ENCODE peak calls at places on chromosomes 16 and 17, in six cellular contexts. I, O, N, Y, H and K are unnamed samples. For H3K4me1, the result is how much of the 10 kb centered on the place peaks cover.

GRCh38 chr16:90057738-90058173 is 19.4 kb downstream of the PRDM7 start:
- DNase-seq in N (no peak), O (peak), Y (no peak), H (no peak), I (no peak), K (no peak)

GRCh38 chr16:50265260-50265659 is 1.1 kb upstream of the ADCY7 start:
- DNase-seq in Y (no peak), N (no peak), I (no peak), O (peak), H (no peak), K (no peak)

GRCh38 chr17:1707107-1707506 is 3.1 kb downstream of the TLCD2 start:
- DNase-seq in Y (no peak), I (no peak), O (no peak), N (no peak), H (no peak), K (no peak)

GRCh38 chr16:58041628-58041955 is 16.0 kb downstream of the MMP15 start:
- DNase-seq in I (no peak), Y (no peak), N (peak), H (no peak), O (no peak), K (no peak)

GRCh38 chr17:71709974-71710373 is 410.8 kb upstream of the SOX9 start:
- DNase-seq in N (no peak), H (no peak), Y (no peak), I (no peak), O (no peak), K (no peak)

GRCh38 chr16:48997946-48998345 is 283.7 kb downstream of the CBLN1 start:
- DNase-seq in N (no peak), O (no peak), H (no peak), Y (no peak), I (no peak), K (no peak)

GRCh38 chr17:66412857-66413563 is 110.6 kb downstream of the PRKCA start:
- DNase-seq in N (no peak), O (no peak), H (no peak), Y (no peak), I (no peak), K (no peak)

GRCh38 chr16:47204736-47205499 is 61.2 kb upstream of the NETO2 start:
- DNase-seq in O (no peak), N (no peak), I (no peak), Y (no peak), H (no peak), K (no peak)

GRCh38 chr17:61476476-61477203 is 24.4 kb downstream of the TBX4 start:
- DNase-seq in H (no peak), Y (no peak), O (no peak), I (no peak), N (no peak), K (no peak)

GRCh38 chr16:85751665-85752501 is 987 bp upstream of the C16orf74 start:
- DNase-seq in H (no peak), I (no peak), O (no peak), N (no peak), Y (no peak), K (no peak)

GRCh38 chr17:20123209-20123608 is 114.0 kb downstream of the SPECC1 start:
- DNase-seq in Y (no peak), I (no peak), H (no peak), N (no peak), O (no peak), K (no peak)

GRCh38 chr17:12911241-12911640 is 106.6 kb downstream of the ELAC2 start:
- DNase-seq in N (no peak), H (no peak), O (no peak), I (no peak), Y (no peak), K (no peak)

DNA sequence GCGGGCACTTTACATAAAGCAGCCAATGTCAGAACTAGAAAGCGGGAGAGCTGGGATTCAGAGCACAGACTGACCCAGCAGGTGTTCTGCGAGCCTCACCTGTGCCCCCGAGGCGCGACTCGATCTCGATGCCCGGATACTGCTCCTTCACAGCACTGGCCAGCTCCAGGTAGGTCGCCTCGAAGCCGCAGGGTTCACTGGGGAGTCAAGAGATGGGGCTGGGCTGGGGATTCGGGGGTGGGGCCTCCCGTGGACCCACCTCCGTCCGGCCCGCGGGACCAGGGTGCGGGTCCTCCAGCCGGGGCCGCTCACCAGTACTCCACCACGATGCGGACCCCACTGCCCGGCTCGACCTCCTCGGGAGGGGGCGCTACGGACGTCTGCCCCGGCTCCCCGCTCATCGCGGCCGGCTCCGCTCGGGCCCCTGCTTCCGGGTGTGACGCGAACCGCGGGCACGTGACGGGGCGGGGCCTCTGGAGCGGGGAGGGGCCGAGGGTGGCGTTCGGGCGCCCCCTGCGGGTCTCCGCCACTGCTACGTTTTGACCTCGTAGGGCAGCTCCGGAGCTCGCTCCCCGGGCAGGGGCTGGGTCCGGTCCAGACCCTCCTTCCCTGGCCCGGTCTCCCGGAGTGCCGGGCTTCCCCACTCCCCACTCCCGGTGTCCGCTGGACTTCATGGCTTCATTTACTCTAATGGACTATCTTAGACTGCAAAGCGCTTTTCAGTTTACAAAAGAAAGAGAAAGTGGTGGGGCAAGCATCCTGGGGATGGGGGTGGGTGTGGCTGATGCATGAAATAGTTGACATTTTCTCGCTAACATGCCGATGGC is at the start of gene MIEN1:
- DNase-seq in Y (peak), O (peak), I (peak), H (peak), N (peak), K (peak)
- TF ChIP-seq POLR2A in Y (peak), O (peak), I (peak), H (peak), N (peak), K (peak)

GRCh38 chr17:38602453-38602852 is 3.3 kb downstream of the SRCIN1 start:
- DNase-seq in O (no peak), Y (no peak), N (no peak), H (no peak), I (no peak), K (no peak)

GRCh38 chr17:38603786-38604478 is 1.8 kb downstream of the SRCIN1 start:
- DNase-seq in I (no peak), O (no peak), N (no peak), H (no peak), Y (no peak), K (no peak)

GRCh38 chr17:38601539-38602351 is 4.0 kb downstream of the SRCIN1 start:
- DNase-seq in Y (no peak), N (no peak), O (no peak), I (no peak), H (no peak), K (no peak)

GRCh38 chr17:38604479-38605229 is 1.1 kb downstream of the SRCIN1 start:
- DNase-seq in Y (no peak), H (no peak), I (no peak), O (no peak), N (peak), K (no peak)

GRCh38 chr17:38602862-38603785 is 2.6 kb downstream of the SRCIN1 start:
- DNase-seq in N (no peak), H (no peak), O (no peak), Y (no peak), I (no peak), K (no peak)
- H3K4me1 ChIP-seq in N (under half), H (under half), O (under half), Y (under half), I (under half), K (under half)

GRCh38 chr16:1964506-1965471 is at the start of gene RPS2:
- DNase-seq in I (peak), Y (peak), O (peak), H (peak), N (peak), K (peak)

GRCh38 chr16:1971678-1972489 is at the start of gene TBL3:
- DNase-seq in H (peak), N (peak), Y (peak), I (peak), O (peak), K (peak)

GRCh38 chr16:1965610-1966009 is 984 bp upstream of the RPS2 start:
- DNase-seq in Y (no peak), H (no peak), O (no peak), N (no peak), I (no peak), K (no peak)

GRCh38 chr16:1966460-1966859 is at the start of gene RNF151:
- DNase-seq in O (no peak), N (no peak), Y (no peak), H (no peak), I (no peak), K (no peak)

GRCh38 chr16:1968146-1968953 is 1.7 kb downstream of the RNF151 start:
- DNase-seq in I (no peak), O (no peak), N (peak), Y (no peak), H (no peak), K (no peak)
- H3K4me3 ChIP-seq in I (no peak), O (no peak), N (no peak), Y (no peak), H (no peak), K (no peak)

DNA sequence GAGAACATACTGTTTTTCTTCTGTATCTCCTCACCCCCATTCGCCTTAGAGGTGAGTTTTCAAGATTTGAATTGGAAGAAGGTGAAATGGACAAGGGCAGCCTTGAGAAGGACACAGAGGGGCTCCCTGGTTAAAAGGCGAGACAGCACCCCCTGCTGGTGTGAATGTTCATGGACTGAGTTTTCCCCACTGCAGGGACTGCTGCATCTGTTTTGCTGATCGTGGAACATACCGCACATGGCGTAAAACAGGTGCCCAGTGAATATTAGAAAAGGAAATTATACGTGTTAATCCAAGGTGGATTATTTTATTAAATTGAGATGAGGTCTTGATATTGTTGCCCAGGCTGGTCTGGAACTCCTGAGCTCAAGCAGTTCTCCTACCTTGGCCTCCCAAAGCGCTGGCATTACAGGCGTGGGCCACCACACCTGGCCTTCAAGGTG is 54.5 kb downstream of the NDE1 start:
- DNase-seq in Y (peak), H (peak), O (peak), I (no peak), N (no peak), K (peak)
- TF ChIP-seq POLR2A in Y (no peak), H (no peak), O (no peak), I (no peak), N (no peak), K (no peak)

GRCh38 chr17:35868791-35869190 is at the start of gene HEATR9:
- DNase-seq in N (no peak), Y (no peak), I (no peak), O (no peak), H (no peak), K (no peak)

GRCh38 chr17:35872581-35872980 is 3.9 kb upstream of the HEATR9 start:
- DNase-seq in O (no peak), N (no peak), H (no peak), I (no peak), Y (no peak), K (no peak)

GRCh38 chr17:35866356-35866950 is 2.2 kb downstream of the HEATR9 start:
- DNase-seq in Y (no peak), N (no peak), O (no peak), H (no peak), I (no peak), K (no peak)

GRCh38 chr17:35875439-35876139 is 4.6 kb downstream of the CCL5 start:
- DNase-seq in N (no peak), Y (no peak), H (no peak), O (no peak), I (no peak), K (no peak)

GRCh38 chr17:35871415-35871814 is 2.7 kb upstream of the HEATR9 start:
- DNase-seq in H (no peak), O (no peak), Y (no peak), I (no peak), N (no peak), K (no peak)
- H3K4me1 ChIP-seq in H (under half), O (under half), Y (under half), I (under half), N (under half), K (under half)

GRCh38 chr17:37081287-37081686 is 132.5 kb downstream of the AATF start:
- DNase-seq in I (no peak), N (no peak), H (no peak), O (no peak), Y (no peak), K (no peak)
- H3K4me3 ChIP-seq in I (no peak), N (no peak), H (no peak), O (no peak), Y (no peak), K (no peak)

GRCh38 chr17:14926526-14927122 is 338.5 kb downstream of the PMP22 start:
- DNase-seq in I (no peak), N (no peak), Y (peak), O (peak), H (peak), K (no peak)
- TF ChIP-seq POLR2A in I (no peak), N (no peak), Y (no peak), O (no peak), H (no peak), K (no peak)

DNA sequence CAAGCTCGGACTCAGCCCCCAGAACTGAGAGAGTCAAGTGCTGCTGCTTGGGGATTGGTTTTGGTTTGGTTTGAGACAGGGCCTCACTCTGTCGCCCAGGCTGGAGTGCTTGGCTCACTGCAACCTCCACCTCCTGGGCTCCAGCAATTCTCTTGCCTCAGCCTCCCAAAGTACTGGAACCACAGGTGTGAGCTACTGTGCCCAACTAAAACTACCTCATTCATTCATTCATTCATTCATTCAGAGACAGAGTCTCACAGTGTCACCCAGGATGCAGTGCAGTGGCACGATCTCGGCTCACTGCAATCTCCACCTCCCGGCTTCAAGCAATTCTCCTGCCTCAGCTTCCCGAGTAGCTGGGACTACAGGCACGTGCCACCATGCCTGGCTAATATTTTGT is 24.7 kb downstream of the UNKL start:
- DNase-seq in N (no peak), Y (no peak), O (no peak), I (no peak), H (no peak), K (no peak)
- H3K4me1 ChIP-seq in N (under half), Y (under half), O (under half), I (under half), H (under half), K (under half)

GRCh38 chr17:64778102-64778366 is 115.9 kb upstream of the SMURF2 start:
- DNase-seq in I (no peak), O (no peak), Y (no peak), H (no peak), N (no peak), K (no peak)
- H3K4me3 ChIP-seq in I (peak), O (no peak), Y (peak), H (no peak), N (no peak), K (peak)

DNA sequence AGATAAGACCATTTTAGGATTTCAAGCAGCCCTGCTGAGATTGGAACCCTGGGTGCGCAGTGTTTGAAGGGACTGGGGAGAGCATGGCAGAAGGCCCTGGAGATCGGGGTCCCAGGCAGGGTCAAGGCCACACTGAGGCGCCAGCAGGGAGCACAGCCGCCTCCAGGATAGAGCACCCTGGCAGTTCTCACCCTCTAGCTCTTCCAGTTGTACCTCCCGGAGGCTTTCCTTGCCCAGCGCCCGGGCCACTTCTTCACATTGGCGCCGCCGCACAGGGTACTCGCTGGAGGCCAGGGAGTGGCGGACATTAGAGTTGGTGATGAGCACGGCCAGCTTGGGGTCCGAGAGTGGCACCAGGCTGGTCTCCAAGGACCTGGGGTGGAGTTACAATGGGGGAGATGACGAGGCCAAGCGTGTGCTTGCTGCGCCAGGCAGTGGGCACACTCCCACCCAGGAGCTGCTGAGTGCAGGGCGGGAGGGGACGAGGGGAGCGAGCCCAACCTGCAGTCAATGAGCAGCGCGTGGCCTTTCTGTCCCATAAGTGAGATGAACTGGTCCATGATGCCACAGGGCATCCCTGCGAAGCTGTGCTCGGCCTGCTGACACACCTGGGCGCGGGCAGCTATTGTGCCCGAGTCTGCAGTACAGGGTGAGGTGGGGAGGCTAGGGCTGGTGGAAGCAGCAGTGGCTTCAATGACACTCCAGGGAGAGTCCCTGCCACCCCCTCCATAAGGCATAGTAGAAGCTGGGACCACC is 2.3 kb downstream of the GALK1 start:
- DNase-seq in I (no peak), Y (no peak), N (no peak), H (no peak), O (no peak), K (no peak)
- TF ChIP-seq POLR2A in I (no peak), Y (no peak), N (no peak), H (no peak), O (no peak), K (no peak)